ENCODE peak calls at places on chromosomes 4 and X, in eight cellular contexts. W, A, D, I, B, O, N and S are unnamed samples.

GRCh38 chr4:127809173-127809800 is 27.2 kb downstream of the HSPA4L start:
- DNase-seq in W (no peak), A (no peak), D (no peak), I (no peak), B (no peak), O (no peak), N (peak), S (peak)

GRCh38 chrX:31932769-31933168 is 860.9 kb upstream of the FTHL17 start:
- DNase-seq in W (no peak), A (no peak), D (no peak), I (no peak), B (no peak), O (no peak), N (no peak), S (no peak)

GRCh38 chr4:117700111-117700892 is 334.0 kb upstream of the NDST3 start:
- DNase-seq in W (no peak), A (no peak), D (no peak), I (no peak), B (no peak), O (no peak), N (no peak), S (no peak)

GRCh38 chr4:152663203-152664066 is 16.4 kb downstream of the TMEM154 start:
- DNase-seq in W (no peak), A (no peak), D (no peak), I (no peak), B (no peak), O (no peak), N (no peak), S (no peak)

GRCh38 chrX:5681159-5681558 is 547.5 kb downstream of the NLGN4X start:
- DNase-seq in W (no peak), A (peak), D (no peak), I (no peak), B (no peak), O (no peak), N (no peak), S (no peak)

GRCh38 chrX:151370906-151371305 is 26.1 kb upstream of the VMA21 start:
- DNase-seq in W (no peak), A (no peak), D (no peak), I (peak), B (no peak), O (peak), N (no peak), S (no peak)

GRCh38 chr4:53563824-53564223 is 27.5 kb downstream of the LNX1 start:
- DNase-seq in W (peak), A (no peak), D (no peak), I (peak), B (no peak), O (no peak), N (peak), S (peak)

GRCh38 chr4:89258506-89258905 is 49.1 kb downstream of the GPRIN3 start:
- DNase-seq in W (no peak), A (no peak), D (no peak), I (no peak), B (no peak), O (no peak), N (no peak), S (no peak)

GRCh38 chr4:143395054-143395453 is 58.4 kb downstream of the GAB1 start:
- DNase-seq in W (no peak), A (no peak), D (no peak), I (no peak), B (no peak), O (no peak), N (no peak), S (no peak)

GRCh38 chr4:2248821-2249261 is 6.9 kb upstream of the HAUS3 start:
- DNase-seq in W (no peak), A (no peak), D (no peak), I (no peak), B (no peak), O (no peak), N (no peak), S (no peak)

GRCh38 chrX:30597258-30598012 is 19.9 kb upstream of the TASL start:
- DNase-seq in W (no peak), A (no peak), D (no peak), I (no peak), B (no peak), O (no peak), N (no peak), S (no peak)

GRCh38 chr4:32607978-32608377 is 1887.8 kb downstream of the PCDH7 start:
- DNase-seq in W (no peak), A (no peak), D (no peak), I (no peak), B (no peak), O (no peak), N (no peak), S (no peak)

GRCh38 chr4:102823897-102824296 is 3.5 kb downstream of the UBE2D3 start:
- DNase-seq in W (no peak), A (no peak), D (no peak), I (no peak), B (no peak), O (no peak), N (no peak), S (no peak)

GRCh38 chr4:44221407-44221806 is 227.2 kb downstream of the KCTD8 start:
- DNase-seq in W (no peak), A (no peak), D (no peak), I (no peak), B (no peak), O (no peak), N (no peak), S (no peak)

GRCh38 chr4:38529189-38530115 is 134.5 kb upstream of the KLF3 start:
- DNase-seq in W (no peak), A (peak), D (peak), I (no peak), B (no peak), O (no peak), N (no peak), S (no peak)

GRCh38 chr4:143294710-143295109 is 42.0 kb upstream of the GAB1 start:
- DNase-seq in W (no peak), A (no peak), D (no peak), I (no peak), B (no peak), O (no peak), N (peak), S (no peak)

GRCh38 chr4:2829321-2829932 is 14.2 kb upstream of the ADD1 start:
- DNase-seq in W (no peak), A (no peak), D (no peak), I (no peak), B (no peak), O (no peak), N (no peak), S (no peak)

GRCh38 chr4:119124314-119124713 is 11.3 kb upstream of the MYOZ2 start:
- DNase-seq in W (no peak), A (no peak), D (no peak), I (no peak), B (no peak), O (no peak), N (peak), S (peak)

GRCh38 chrX:31590581-31591113 is 518.8 kb upstream of the FTHL17 start:
- DNase-seq in W (no peak), A (no peak), D (no peak), I (peak), B (no peak), O (no peak), N (peak), S (peak)